ENCODE peak calls at places on chromosomes 4 and X, in five cellular contexts. Z, X, Q, I and G are unnamed samples. For H3K36me3, the result is how much of the 10 kb centered on the place peaks cover.

GRCh38 chrX:11351375-11352295 is 58.4 kb downstream of the AMELX start:
- DNase-seq in X (peak), Q (no peak), I (peak), Z (no peak), G (peak)

GRCh38 chrX:101176439-101176838 is 43.1 kb upstream of the DRP2 start:
- DNase-seq in Z (no peak), X (no peak), I (no peak), Q (peak), G (no peak)

GRCh38 chr4:94976371-94977011 is 218.7 kb downstream of the BMPR1B start:
- DNase-seq in Q (peak), I (no peak), X (no peak), Z (no peak), G (peak)

GRCh38 chr4:124943938-124944337 is 231.4 kb upstream of the ANKRD50 start:
- DNase-seq in X (no peak), I (no peak), Q (no peak), Z (no peak), G (no peak)

GRCh38 chr4:96429657-96430056 is 589.8 kb downstream of the PDHA2 start:
- DNase-seq in I (no peak), Z (no peak), X (no peak), Q (no peak), G (no peak)

GRCh38 chrX:11273544-11273943 is 19.7 kb upstream of the AMELX start:
- DNase-seq in Q (peak), I (no peak), X (no peak), Z (no peak), G (no peak)

GRCh38 chr4:21413807-21414370 is 534.7 kb downstream of the KCNIP4 start:
- DNase-seq in Q (no peak), Z (no peak), X (no peak), I (no peak), G (no peak)

GRCh38 chr4:40886931-40887330 is 137.2 kb downstream of the NSUN7 start:
- DNase-seq in Z (no peak), X (no peak), Q (no peak), I (no peak), G (peak)

GRCh38 chrX:7987160-7987992 is 60.2 kb upstream of the PNPLA4 start:
- DNase-seq in I (no peak), X (no peak), Q (peak), Z (no peak), G (peak)

GRCh38 chr4:56220261-56220660 is 167.0 kb downstream of the AASDH start:
- DNase-seq in Z (no peak), X (no peak), I (no peak), Q (no peak), G (peak)

GRCh38 chr4:64341711-64342110 is 67.5 kb downstream of the TECRL start:
- DNase-seq in I (no peak), Q (no peak), X (no peak), Z (no peak), G (no peak)

GRCh38 chr4:48295116-48295515 is 25.5 kb upstream of the TEC start:
- DNase-seq in Z (no peak), Q (no peak), I (no peak), X (no peak), G (no peak)

GRCh38 chr4:41933997-41934812 is 1.0 kb upstream of the TMEM33 start:
- DNase-seq in Q (no peak), Z (no peak), X (peak), I (no peak), G (no peak)

GRCh38 chr4:169098054-169098896 is 88.2 kb upstream of the CBR4 start:
- DNase-seq in Q (no peak), Z (no peak), X (no peak), I (no peak), G (peak)

GRCh38 chrX:72305286-72306084 is at the start of gene CITED1:
- DNase-seq in I (no peak), X (peak), Q (no peak), Z (no peak), G (no peak)

GRCh38 chrX:72382199-72382590 is 76.5 kb upstream of the CITED1 start:
- DNase-seq in Z (no peak), Q (no peak), X (no peak), I (no peak), G (no peak)

GRCh38 chrX:49932786-49933185 is 10.4 kb downstream of the CLCN5 start:
- DNase-seq in Z (no peak), Q (no peak), I (no peak), X (no peak), G (no peak)

GRCh38 chr4:189837462-189837861 is 103.2 kb upstream of the FRG1 start:
- DNase-seq in I (no peak), Q (no peak), X (no peak), Z (no peak), G (no peak)

GRCh38 chr4:24978291-24979072 is 52.3 kb downstream of the LGI2 start:
- DNase-seq in Z (no peak), Q (no peak), I (no peak), X (no peak), G (no peak)

GRCh38 chr4:42397635-42398447 is 553 bp downstream of the SHISA3 start:
- DNase-seq in Z (no peak), X (no peak), I (no peak), Q (peak), G (no peak)

GRCh38 chr4:25703731-25704388 is 48.2 kb downstream of the SLC34A2 start:
- DNase-seq in Z (no peak), X (no peak), Q (peak), I (no peak), G (no peak)

GRCh38 chrX:23819385-23820234 is 36.6 kb downstream of the SAT1 start:
- DNase-seq in Z (no peak), Q (no peak), I (no peak), X (no peak), G (peak)

GRCh38 chr4:126038492-126039236 is 723.9 kb downstream of the FAT4 start:
- DNase-seq in I (no peak), Q (no peak), X (no peak), Z (no peak), G (no peak)

GRCh38 chr4:22389240-22389871 is 126.5 kb downstream of the ADGRA3 start:
- DNase-seq in I (no peak), Z (no peak), X (no peak), Q (peak), G (peak)

GRCh38 chr4:6199344-6199921 is 916 bp downstream of the JAKMIP1 start:
- DNase-seq in X (no peak), Q (no peak), I (no peak), Z (no peak), G (no peak)

GRCh38 chr4:168503652-168504362 is 7.0 kb downstream of the PALLD start:
- DNase-seq in I (no peak), Q (peak), Z (no peak), X (no peak), G (no peak)

GRCh38 chr4:10732235-10732975 is 47.8 kb upstream of the CLNK start:
- DNase-seq in Z (no peak), I (no peak), X (no peak), Q (no peak), G (no peak)

GRCh38 chrX:30957753-30958152 is 68.7 kb upstream of the TAB3 start:
- DNase-seq in X (no peak), Q (peak), Z (peak), I (no peak), G (peak)

GRCh38 chr4:103306870-103307345 is 108.8 kb upstream of the CENPE start:
- DNase-seq in Q (peak), X (peak), I (no peak), Z (no peak), G (no peak)

GRCh38 chrX:140343226-140343873 is 161.5 kb downstream of the SOX3 start:
- DNase-seq in I (no peak), X (no peak), Z (no peak), Q (peak), G (no peak)

GRCh38 chr4:74039065-74039763 is 725 bp upstream of the CXCL3 start:
- DNase-seq in Q (peak), Z (no peak), X (no peak), I (no peak), G (peak)

GRCh38 chrX:46554942-46555341 is 9.7 kb upstream of the ZNF674 start:
- DNase-seq in I (no peak), Z (no peak), X (no peak), Q (peak), G (no peak)

GRCh38 chr4:188986271-188986689 is 847.0 kb downstream of the TRIML1 start:
- DNase-seq in I (no peak), X (no peak), Q (peak), Z (no peak), G (peak)

GRCh38 chrX:70672326-70672725 is 227.7 kb downstream of the DLG3 start:
- DNase-seq in X (no peak), Q (no peak), I (no peak), Z (no peak), G (no peak)

GRCh38 chr4:3417448-3417847 is 24.3 kb upstream of the HGFAC start:
- DNase-seq in Z (no peak), X (peak), Q (no peak), I (no peak), G (no peak)

GRCh38 chr4:131499139-131499873 is 1649.8 kb upstream of the PCDH10 start:
- DNase-seq in I (no peak), Q (peak), Z (no peak), X (no peak), G (peak)

DNA sequence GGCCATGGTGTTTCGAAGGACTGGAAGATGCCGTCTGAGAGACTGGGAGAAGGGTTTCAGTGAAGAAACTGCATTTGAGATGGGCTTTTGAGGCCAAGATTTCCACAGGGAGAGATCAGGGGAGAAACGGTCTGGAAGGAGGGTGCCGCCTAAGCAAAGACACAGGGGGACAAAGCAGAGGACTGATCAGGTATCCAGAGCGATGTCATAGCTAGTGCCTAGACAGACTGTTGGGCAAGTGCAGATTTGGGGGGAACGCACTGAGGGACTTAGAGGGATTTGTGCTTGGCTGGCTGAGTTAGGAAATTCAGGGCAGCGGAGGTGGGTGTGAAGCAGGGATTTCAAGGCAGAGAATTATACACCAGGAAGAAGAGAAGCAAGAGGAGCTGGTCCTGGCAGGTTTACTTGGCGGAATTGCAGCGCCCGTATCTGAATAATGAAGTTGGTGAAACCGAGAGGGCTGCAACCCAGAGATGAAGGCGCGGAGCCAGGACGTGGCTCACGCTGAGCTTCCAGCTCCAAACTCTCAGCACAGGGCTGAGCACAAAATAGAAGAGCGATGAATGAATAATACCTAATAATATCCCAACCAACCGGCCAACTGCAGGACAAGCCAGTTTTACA is 106.9 kb downstream of the MAML3 start:
- DNase-seq in X (no peak), I (no peak), Q (peak), Z (peak), G (no peak)
- TF ChIP-seq CTCF in X (no peak), I (no peak), Q (no peak), Z (no peak), G (no peak)

GRCh38 chr4:85854543-85854942 is 379.6 kb downstream of the ARHGAP24 start:
- DNase-seq in Q (no peak), I (no peak), Z (no peak), X (no peak), G (no peak)
- H3K27ac ChIP-seq in Q (no peak), I (no peak), Z (no peak), X (no peak), G (no peak)

GRCh38 chr4:958314-958665 is 15.1 kb downstream of the DGKQ start:
- DNase-seq in X (no peak), Z (no peak), Q (no peak), I (no peak), G (no peak)
- H3K36me3 ChIP-seq in X (half or more), Z (under half), Q (under half), I (under half), G (under half)

GRCh38 chr4:143531368-143531767 is 17.9 kb downstream of the SMARCA5 start:
- DNase-seq in X (no peak), I (no peak), Z (no peak), Q (peak), G (no peak)
- TF ChIP-seq CTCF in X (peak), I (no peak), Z (no peak), Q (peak), G (peak)

GRCh38 chr4:98663226-98664006 is 5.0 kb upstream of the TSPAN5 start:
- DNase-seq in I (no peak), Q (peak), Z (no peak), X (no peak), G (no peak)
- H3K27ac ChIP-seq in I (no peak), Q (peak), Z (no peak), X (peak), G (no peak)

DNA sequence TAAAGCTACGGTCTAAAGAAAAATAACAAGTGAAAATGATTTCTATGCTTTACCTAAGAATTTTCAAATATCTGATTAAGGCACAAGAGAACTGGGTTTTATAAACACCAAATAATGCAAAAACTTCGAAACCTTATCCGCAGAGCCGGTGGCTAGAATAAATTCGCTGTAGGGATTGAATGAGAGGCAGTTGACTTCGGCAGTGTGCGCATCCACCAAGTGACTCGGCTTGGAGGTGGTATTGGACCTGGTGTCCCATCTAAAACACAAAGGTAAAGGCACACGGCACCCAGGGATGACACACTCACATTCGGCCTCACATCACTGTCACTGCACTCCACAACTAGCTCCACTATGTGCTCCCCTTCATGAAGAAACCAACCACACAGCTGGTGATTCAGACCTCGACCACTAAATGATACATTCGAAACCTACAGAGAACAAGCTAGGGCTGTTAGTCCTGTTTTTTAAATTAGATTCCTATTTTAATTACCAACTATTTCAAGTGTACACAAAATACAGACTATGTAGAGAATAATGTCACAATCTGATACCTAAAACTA is 17.5 kb downstream of the RBBP7 start:
- DNase-seq in X (no peak), Q (no peak), Z (no peak), I (no peak), G (no peak)
- H3K36me3 ChIP-seq in X (half or more), Q (half or more), Z (under half), I (under half), G (under half)

DNA sequence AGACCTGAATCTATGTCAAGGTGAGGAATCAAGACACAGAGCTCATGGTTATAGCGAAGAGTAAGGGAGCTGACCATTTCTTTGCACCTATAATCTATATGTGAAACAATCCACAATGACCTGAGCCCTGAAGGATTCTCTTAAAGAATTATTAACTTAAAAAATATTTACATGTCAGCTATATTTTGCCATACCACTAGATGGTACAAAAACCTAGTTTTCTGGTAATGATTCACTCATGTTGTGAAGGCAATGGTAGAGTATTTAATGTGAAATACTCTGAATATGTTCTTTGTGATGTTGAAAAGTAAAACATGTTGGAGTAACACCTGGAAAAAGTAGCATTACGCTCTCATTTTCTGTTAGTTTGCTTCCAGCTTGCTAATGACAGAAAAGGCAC is 40.0 kb downstream of the VGLL1 start:
- DNase-seq in X (no peak), Q (peak), Z (no peak), I (no peak), G (no peak)
- TF ChIP-seq CTCF in X (no peak), Q (peak), Z (no peak), I (no peak), G (no peak)